ENCODE peak calls at places on chromosomes 3 and 15, in five cellular contexts. M is sigmoid colon, B is endothelial cell of umbilical vein, F is tibial nerve, Y is uterus. A is an unnamed sample. For H3K4me1 and H3K36me3, the result is how much of the 10 kb centered on the place peaks cover.

GRCh38 chr15:32993285-32993684 is 201.2 kb downstream of the FMN1 start:
- DNase-seq in M (no peak), B (no peak), F (no peak), Y (no peak), A (no peak)

GRCh38 chr15:45287400-45287799 is 35.4 kb downstream of the SLC28A2 start:
- DNase-seq in M (no peak), B (no peak), F (no peak), Y (no peak), A (no peak)

GRCh38 chr3:113234028-113234427 is 22.7 kb downstream of the BOC start:
- DNase-seq in M (no peak), B (no peak), F (no peak), Y (no peak), A (no peak)

GRCh38 chr3:112117826-112118571 is 15.0 kb downstream of the GCSAM start:
- DNase-seq in M (no peak), B (no peak), F (no peak), Y (no peak), A (peak)

GRCh38 chr3:41711656-41712055 is 250.2 kb downstream of the ULK4 start:
- DNase-seq in M (no peak), B (peak), F (no peak), Y (no peak), A (no peak)

GRCh38 chr3:58336135-58336882 is 3.6 kb downstream of the PXK start:
- DNase-seq in M (no peak), B (no peak), F (no peak), Y (no peak), A (no peak)

GRCh38 chr3:12959838-12960378 is 113.3 kb downstream of the IQSEC1 start:
- DNase-seq in M (no peak), B (peak), F (no peak), Y (no peak), A (no peak)

GRCh38 chr3:106086636-106087035 is 217.8 kb upstream of the CBLB start:
- DNase-seq in M (no peak), B (no peak), F (no peak), Y (no peak), A (no peak)

GRCh38 chr3:46239301-46239938 is 2.8 kb upstream of the CCR3 start:
- DNase-seq in M (no peak), B (no peak), F (no peak), Y (no peak), A (no peak)

GRCh38 chr3:34012102-34012461 is 213.7 kb downstream of the PDCD6IP start:
- DNase-seq in M (no peak), B (peak), F (peak), Y (no peak), A (no peak)

GRCh38 chr3:23459915-23460546 is 256.9 kb downstream of the UBE2E2 start:
- DNase-seq in M (no peak), B (no peak), F (no peak), Y (no peak), A (no peak)

GRCh38 chr3:183098538-183099025 is 714 bp downstream of the MCCC1 start:
- DNase-seq in M (no peak), B (no peak), F (no peak), Y (no peak), A (no peak)

GRCh38 chr3:56928379-56929068 is 126.8 kb upstream of the ARHGEF3 start:
- DNase-seq in M (no peak), B (peak), F (no peak), Y (no peak), A (no peak)

GRCh38 chr3:126116526-126116925 is 32.6 kb upstream of the SLC41A3 start:
- DNase-seq in M (no peak), B (no peak), F (no peak), Y (peak), A (peak)

GRCh38 chr3:30180305-30181275 is 425.8 kb upstream of the TGFBR2 start:
- DNase-seq in M (no peak), B (no peak), F (no peak), Y (no peak), A (no peak)

GRCh38 chr3:30059240-30059639 is 547.2 kb upstream of the TGFBR2 start:
- DNase-seq in M (no peak), B (no peak), F (no peak), Y (no peak), A (no peak)

GRCh38 chr3:12051586-12051985 is 47.4 kb downstream of the SYN2 start:
- DNase-seq in M (no peak), B (no peak), F (no peak), Y (no peak), A (no peak)

GRCh38 chr15:38187646-38188313 is 64.9 kb upstream of the SPRED1 start:
- DNase-seq in M (no peak), B (no peak), F (no peak), Y (no peak), A (no peak)

GRCh38 chr3:122998856-122999255 is 28.7 kb downstream of the SEMA5B start:
- DNase-seq in M (no peak), B (no peak), F (no peak), Y (no peak), A (no peak)

GRCh38 chr3:185724761-185725160 is 100.1 kb downstream of the IGF2BP2 start:
- DNase-seq in M (no peak), B (no peak), F (no peak), Y (no peak), A (no peak)

GRCh38 chr3:126343675-126344074 is 13.5 kb downstream of the KLF15 start:
- DNase-seq in M (peak), B (no peak), F (no peak), Y (peak), A (peak)

GRCh38 chr15:36579792-36580431 is 486 bp downstream of the CDIN1 start:
- DNase-seq in M (peak), B (no peak), F (peak), Y (no peak), A (no peak)

GRCh38 chr3:134249442-134249841 is 1.2 kb downstream of the RYK start:
- DNase-seq in M (no peak), B (peak), F (no peak), Y (no peak), A (no peak)

GRCh38 chr3:30670292-30670691 is 63.9 kb downstream of the TGFBR2 start:
- DNase-seq in M (no peak), B (no peak), F (no peak), Y (no peak), A (no peak)

GRCh38 chr15:85849946-85850345 is 55.2 kb upstream of the KLHL25 start:
- DNase-seq in M (no peak), B (no peak), F (no peak), Y (no peak), A (peak)

GRCh38 chr3:141625506-141625905 is 112.6 kb upstream of the RNF7 start:
- DNase-seq in M (no peak), B (no peak), F (no peak), Y (no peak), A (no peak)

GRCh38 chr15:51172190-51172589 is 77.5 kb upstream of the TNFAIP8L3 start:
- DNase-seq in M (no peak), B (peak), F (no peak), Y (no peak), A (no peak)

GRCh38 chr15:64807751-64808222 is 17.7 kb downstream of the PIF1 start:
- DNase-seq in M (peak), B (no peak), F (no peak), Y (no peak), A (no peak)

GRCh38 chr15:64809649-64810498 is 15.6 kb downstream of the PIF1 start:
- DNase-seq in M (peak), B (peak), F (peak), Y (peak), A (peak)

GRCh38 chr15:64808785-64809453 is 16.5 kb downstream of the PIF1 start:
- DNase-seq in M (no peak), B (no peak), F (no peak), Y (no peak), A (no peak)

GRCh38 chr15:64813075-64813474 is 12.4 kb downstream of the PIF1 start:
- DNase-seq in M (no peak), B (no peak), F (no peak), Y (no peak), A (no peak)

GRCh38 chr15:64810499-64811326 is 14.7 kb downstream of the PIF1 start:
- DNase-seq in M (no peak), B (no peak), F (no peak), Y (no peak), A (no peak)
- TF ChIP-seq POLR2A in M (no peak), B (no peak), F (no peak), Y (no peak), A (no peak)

GRCh38 chr3:38792983-38793382 is 23.0 kb downstream of the SCN10A start:
- DNase-seq in M (no peak), B (no peak), F (no peak), Y (no peak), A (no peak)

DNA sequence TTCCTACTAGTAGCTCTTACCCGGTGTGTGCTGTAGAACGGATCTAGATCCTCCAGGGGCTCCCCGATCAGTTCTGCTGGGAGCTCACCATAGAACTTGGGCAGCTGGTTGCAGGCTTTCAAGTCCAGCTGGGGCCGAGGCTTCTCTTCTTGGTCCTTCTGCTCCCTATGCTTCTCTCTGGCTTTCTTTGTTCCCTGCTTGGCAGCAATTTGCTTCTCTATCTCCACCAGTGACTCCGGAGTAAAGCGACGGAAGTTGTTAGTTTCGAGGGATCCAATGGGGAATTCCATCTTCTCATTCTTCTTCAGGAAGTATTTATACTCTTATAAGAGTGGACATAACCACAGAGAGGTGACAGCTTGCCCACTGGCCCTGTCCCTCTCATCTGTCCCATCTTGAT is 22.3 kb downstream of the SCN10A start:
- DNase-seq in M (no peak), B (no peak), F (no peak), Y (no peak), A (no peak)
- H3K4me1 ChIP-seq in M (under half), B (under half), F (under half), Y (under half), A (under half)

GRCh38 chr15:78907577-78907976 is 34.9 kb downstream of the MORF4L1 start:
- DNase-seq in M (no peak), B (no peak), F (no peak), Y (no peak), A (no peak)
- H3K36me3 ChIP-seq in M (under half), B (under half), F (under half), Y (under half), A (under half)

DNA sequence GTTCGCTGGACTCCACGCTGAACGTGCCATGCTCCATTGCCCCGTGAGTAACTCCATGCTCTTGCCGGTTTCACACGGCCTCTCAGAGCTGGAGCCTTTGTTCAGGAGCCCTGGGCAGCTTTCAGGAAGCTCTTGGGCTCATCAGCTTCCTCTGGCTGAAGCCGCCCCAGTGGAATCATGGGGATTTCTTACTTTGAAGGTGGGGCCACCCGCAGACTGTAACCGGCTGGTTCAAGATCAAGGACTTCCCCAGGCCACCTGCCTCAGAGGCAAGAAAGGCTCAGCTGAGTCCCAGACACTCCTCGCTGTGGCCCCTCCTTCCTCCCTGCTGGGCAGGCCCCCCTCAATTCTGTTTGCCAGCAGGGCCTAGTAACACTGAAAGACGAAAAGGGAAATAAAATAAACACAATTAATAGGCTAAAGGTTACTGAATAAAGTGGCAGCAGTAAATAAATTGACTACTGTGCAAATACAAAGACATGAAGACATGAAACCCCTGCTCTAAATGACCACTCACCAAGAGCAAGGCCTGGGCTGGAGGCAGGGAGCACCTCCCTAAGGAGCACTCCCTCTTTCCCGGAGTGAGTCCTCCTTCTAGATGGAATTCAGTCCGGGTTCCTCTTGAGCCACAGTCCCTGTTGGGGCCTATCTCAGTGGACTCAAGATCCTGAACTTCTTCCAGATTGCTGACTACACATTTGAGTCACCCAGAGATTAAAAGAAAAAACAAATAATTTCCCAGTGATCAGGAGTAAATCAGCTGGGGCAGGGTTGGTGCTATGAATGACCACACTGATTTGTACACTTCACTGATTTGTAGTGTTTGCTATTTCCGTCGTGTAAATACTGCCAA is 51.0 kb downstream of the ZDHHC19 start:
- DNase-seq in M (no peak), B (peak), F (no peak), Y (no peak), A (peak)
- TF ChIP-seq POLR2A in M (no peak), B (no peak), F (no peak), Y (no peak), A (no peak)

GRCh38 chr3:71076361-71076997 is 507.0 kb downstream of the FOXP1 start:
- DNase-seq in M (no peak), B (no peak), F (no peak), Y (no peak), A (no peak)

GRCh38 chr3:71080517-71081083 is 502.9 kb downstream of the FOXP1 start:
- DNase-seq in M (no peak), B (no peak), F (no peak), Y (no peak), A (no peak)

GRCh38 chr3:71077070-71077469 is 506.5 kb downstream of the FOXP1 start:
- DNase-seq in M (no peak), B (no peak), F (no peak), Y (no peak), A (no peak)

GRCh38 chr3:71078723-71079525 is 504.6 kb downstream of the FOXP1 start:
- DNase-seq in M (no peak), B (no peak), F (no peak), Y (no peak), A (no peak)

GRCh38 chr3:71078199-71078598 is 505.3 kb downstream of the FOXP1 start:
- DNase-seq in M (no peak), B (no peak), F (no peak), Y (no peak), A (no peak)
- H3K4me1 ChIP-seq in M (half or more), B (under half), F (under half), Y (under half), A (under half)

DNA sequence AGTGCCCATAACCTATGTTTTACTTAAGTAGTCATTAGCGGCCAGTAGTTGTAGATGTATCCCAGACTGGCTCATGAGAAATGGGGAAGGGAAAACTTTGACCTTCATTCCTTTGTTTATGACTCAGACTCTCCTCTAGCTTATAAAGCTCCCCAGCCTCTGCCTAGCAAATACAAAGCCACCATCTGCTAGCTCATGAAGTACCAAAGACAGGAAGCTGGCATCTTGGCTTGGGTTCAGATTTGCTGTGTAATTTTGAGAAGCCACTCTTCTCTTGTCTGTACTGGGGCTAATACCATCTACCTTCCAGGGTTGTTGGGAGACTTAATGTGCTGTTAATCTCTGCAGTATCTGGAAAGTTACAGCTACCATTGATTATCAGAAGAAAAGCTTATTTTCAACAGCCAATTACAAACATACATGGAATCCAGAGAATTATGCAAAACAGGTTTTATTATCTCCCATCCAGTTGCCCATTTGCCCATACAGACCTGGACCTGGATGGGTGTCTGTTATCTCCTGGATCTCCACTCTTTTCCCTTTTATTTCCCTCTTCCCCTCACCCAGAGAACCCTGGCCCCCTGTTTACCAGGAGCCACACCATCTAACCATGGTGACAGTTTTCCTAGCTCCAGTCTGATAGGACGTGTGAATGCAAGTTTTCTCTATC is 153.8 kb downstream of the SEMA6D start:
- DNase-seq in M (no peak), B (peak), F (no peak), Y (no peak), A (no peak)
- H3K36me3 ChIP-seq in M (under half), B (under half), F (under half), Y (under half), A (under half)

GRCh38 chr3:150733373-150733935 is 29.5 kb downstream of the SIAH2 start:
- DNase-seq in M (no peak), B (no peak), F (no peak), Y (no peak), A (no peak)

GRCh38 chr3:150723946-150724345 is 20.2 kb upstream of the ERICH6 start:
- DNase-seq in M (no peak), B (no peak), F (no peak), Y (no peak), A (no peak)

GRCh38 chr3:150725548-150725947 is 21.8 kb upstream of the ERICH6 start:
- DNase-seq in M (no peak), B (no peak), F (no peak), Y (no peak), A (no peak)

GRCh38 chr3:150729682-150730360 is 26.1 kb upstream of the ERICH6 start:
- DNase-seq in M (no peak), B (no peak), F (no peak), Y (no peak), A (no peak)

DNA sequence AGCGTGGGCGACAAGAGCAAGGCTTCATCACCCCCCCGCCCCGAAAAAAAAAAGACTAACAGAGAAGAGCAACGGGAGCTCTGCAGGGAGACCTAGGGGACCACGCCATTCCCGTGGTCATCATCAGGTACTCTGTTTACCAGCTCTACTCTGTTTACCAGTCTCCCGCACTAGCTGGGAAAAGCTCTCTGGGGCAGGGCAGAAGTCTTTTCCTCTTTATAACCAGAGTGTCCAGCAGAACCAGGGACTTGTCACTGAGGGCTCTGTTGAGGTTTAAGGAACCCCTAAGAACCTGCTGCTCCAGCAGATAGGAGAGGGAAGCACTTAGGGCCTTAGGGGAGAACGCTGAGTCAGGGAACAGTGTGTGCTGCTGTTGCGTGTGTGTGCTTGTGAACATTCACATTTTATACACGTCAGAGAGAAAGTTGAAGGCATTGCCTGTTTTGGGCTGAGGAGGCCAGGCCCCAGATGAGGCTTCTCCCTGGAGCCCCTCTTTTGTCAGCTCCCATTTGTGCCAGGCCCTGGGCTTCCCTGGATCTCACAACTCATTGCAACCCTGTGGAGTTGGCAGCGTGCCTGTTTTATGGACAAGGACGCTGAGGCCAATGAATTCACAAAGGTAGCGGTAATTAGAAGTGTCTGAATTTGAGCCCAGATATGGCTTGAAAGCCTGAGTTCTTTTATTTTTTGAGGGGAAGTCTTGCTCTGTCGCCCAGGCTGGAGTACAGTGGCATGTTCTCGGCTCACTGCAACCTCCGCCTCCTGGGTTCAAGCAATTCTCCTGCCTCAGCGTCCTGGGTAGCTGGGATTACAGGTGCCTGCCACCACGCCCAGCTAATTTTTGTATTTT is 24.2 kb upstream of the ERICH6 start:
- DNase-seq in M (no peak), B (no peak), F (peak), Y (no peak), A (peak)
- TF ChIP-seq POLR2A in M (peak), B (no peak), F (peak), Y (no peak), A (peak)